ENCODE peak calls at places on chromosomes 12 and 14, in eight cellular contexts. S, K, Q, N, V, Z, W and T are unnamed samples.

GRCh38 chr12:44286821-44287220 is 450.9 kb downstream of the TMEM117 start:
- DNase-seq in N (no peak), S (no peak), Z (no peak), V (no peak), Q (no peak), K (no peak), W (no peak), T (no peak)

GRCh38 chr14:74973003-74973614 is 17.7 kb upstream of the PGF start:
- DNase-seq in W (peak), K (no peak), V (no peak), Q (no peak), Z (peak), S (no peak), N (no peak), T (no peak)

GRCh38 chr12:131827961-131828534 is at the start of gene MMP17:
- DNase-seq in K (no peak), N (no peak), S (peak), V (peak), Z (peak), Q (peak), W (peak), T (peak)

GRCh38 chr12:21527451-21528180 is 1.5 kb downstream of the SPX start:
- DNase-seq in W (peak), S (peak), K (no peak), Z (peak), Q (peak), V (no peak), N (no peak), T (peak)

GRCh38 chr14:80117876-80118275 is 93.4 kb downstream of the DIO2 start:
- DNase-seq in V (no peak), N (no peak), W (no peak), Q (no peak), K (no peak), S (no peak), Z (no peak), T (no peak)

GRCh38 chr14:39265032-39265431 is 31.3 kb downstream of the MIA2 start:
- DNase-seq in Q (no peak), V (no peak), S (no peak), N (no peak), W (no peak), Z (no peak), K (no peak), T (peak)

GRCh38 chr12:57838594-57839302 is 7.8 kb downstream of the CTDSP2 start:
- DNase-seq in N (no peak), S (no peak), W (no peak), V (no peak), K (no peak), Z (no peak), Q (no peak), T (no peak)

GRCh38 chr12:700061-700460 is 36.8 kb upstream of the NINJ2 start:
- DNase-seq in W (no peak), Q (no peak), V (no peak), S (no peak), K (no peak), Z (no peak), N (no peak), T (no peak)

GRCh38 chr14:61934385-61934784 is 172.2 kb downstream of the SNAPC1 start:
- DNase-seq in S (no peak), Z (no peak), W (no peak), V (no peak), Q (no peak), N (no peak), K (peak), T (no peak)

GRCh38 chr14:101471723-101472517 is 89.4 kb upstream of the DIO3 start:
- DNase-seq in S (no peak), Q (no peak), Z (no peak), W (no peak), N (no peak), V (no peak), K (no peak), T (no peak)

GRCh38 chr12:120820885-120821510 is 83.2 kb downstream of the SPPL3 start:
- DNase-seq in V (no peak), K (no peak), Q (no peak), S (no peak), Z (no peak), W (no peak), N (no peak), T (no peak)

GRCh38 chr12:49274396-49275069 is 9.7 kb downstream of the TUBA1C start:
- DNase-seq in W (no peak), S (no peak), Q (no peak), Z (no peak), V (no peak), N (no peak), K (no peak), T (no peak)
- H3K27ac ChIP-seq in W (no peak), S (no peak), Q (no peak), Z (no peak), V (no peak), N (no peak), K (no peak), T (no peak)

GRCh38 chr12:122006186-122006926 is 15.3 kb upstream of the BCL7A start:
- DNase-seq in K (no peak), S (no peak), N (no peak), Q (no peak), Z (no peak), V (no peak), W (no peak), T (no peak)

GRCh38 chr12:122004633-122005071 is 17.0 kb upstream of the BCL7A start:
- DNase-seq in V (no peak), K (no peak), Q (no peak), N (no peak), S (no peak), W (no peak), Z (no peak), T (no peak)

GRCh38 chr12:122003646-122004611 is 17.8 kb upstream of the BCL7A start:
- DNase-seq in Q (no peak), W (no peak), K (no peak), N (no peak), S (no peak), V (peak), Z (no peak), T (no peak)

GRCh38 chr12:122001379-122002209 is 20.1 kb upstream of the BCL7A start:
- DNase-seq in Q (peak), K (peak), N (no peak), S (no peak), V (no peak), Z (no peak), W (no peak), T (no peak)

GRCh38 chr12:122005252-122005651 is 16.4 kb upstream of the BCL7A start:
- DNase-seq in N (no peak), K (no peak), W (no peak), S (no peak), Q (no peak), V (no peak), Z (no peak), T (no peak)
- H3K27ac ChIP-seq in N (no peak), K (no peak), W (no peak), S (no peak), Q (no peak), V (no peak), Z (no peak), T (no peak)

GRCh38 chr14:68947802-68948201 is 31.3 kb downstream of the ACTN1 start:
- DNase-seq in V (no peak), W (no peak), Q (no peak), S (no peak), K (no peak), N (peak), Z (peak), T (peak)
- H3K27ac ChIP-seq in V (no peak), W (peak), Q (no peak), S (peak), K (peak), N (peak), Z (peak), T (peak)

GRCh38 chr14:93957751-93958566 is 18.4 kb downstream of the ASB2 start:
- DNase-seq in S (no peak), Z (no peak), Q (no peak), W (no peak), V (no peak), N (no peak), K (no peak), T (no peak)

GRCh38 chr14:93957333-93957710 is 19.0 kb downstream of the ASB2 start:
- DNase-seq in W (no peak), V (no peak), K (no peak), Q (no peak), N (no peak), Z (no peak), S (no peak), T (no peak)

GRCh38 chr14:93954900-93955891 is 21.2 kb downstream of the ASB2 start:
- DNase-seq in K (no peak), W (no peak), S (no peak), Z (no peak), V (no peak), Q (no peak), N (peak), T (no peak)

GRCh38 chr14:93956082-93956481 is 20.3 kb downstream of the ASB2 start:
- DNase-seq in Q (no peak), K (no peak), Z (no peak), V (no peak), N (no peak), W (no peak), S (no peak), T (no peak)

DNA sequence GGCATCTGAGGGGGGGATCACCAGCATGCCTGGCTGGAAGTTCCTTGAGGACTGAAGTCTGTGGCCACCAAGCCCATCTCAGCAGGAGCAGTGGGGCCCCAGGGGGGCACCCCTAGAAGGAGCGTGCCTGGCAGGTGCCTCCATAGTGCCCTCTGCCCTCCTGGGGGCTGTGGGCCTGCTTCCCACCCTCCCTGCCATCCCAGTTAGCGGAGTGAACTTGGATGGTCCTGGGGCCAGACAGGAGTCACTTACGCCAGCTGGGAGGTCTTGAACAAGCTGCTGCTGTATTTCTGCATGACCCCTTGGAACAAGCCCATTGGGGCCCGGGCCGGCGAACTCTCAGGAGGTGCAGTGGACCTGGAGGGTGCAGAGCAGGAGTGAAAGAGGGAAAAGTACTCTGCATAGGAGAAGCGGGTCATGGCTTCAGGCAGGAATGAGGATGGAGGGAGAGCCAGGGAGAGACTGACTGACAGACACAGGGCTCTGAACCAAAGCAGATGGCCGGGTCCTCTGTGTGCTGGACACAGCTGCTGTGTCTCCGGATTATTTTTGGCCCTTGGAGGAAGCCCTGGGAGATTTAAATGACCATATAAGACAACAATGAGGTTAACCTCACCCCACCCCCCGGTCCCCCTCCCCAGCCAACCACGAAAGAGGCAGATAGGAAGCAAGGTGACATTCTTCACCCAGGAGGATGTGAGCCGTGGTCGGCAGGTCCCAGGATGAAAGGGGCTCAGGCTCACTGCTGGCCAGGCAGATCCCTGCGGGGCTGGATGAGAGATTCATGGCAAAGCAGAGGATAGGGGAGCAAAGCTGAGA is 19.6 kb downstream of the ASB2 start:
- DNase-seq in S (no peak), Z (no peak), W (no peak), N (no peak), K (no peak), Q (no peak), V (no peak), T (no peak)
- H3K27ac ChIP-seq in S (no peak), Z (peak), W (no peak), N (peak), K (no peak), Q (no peak), V (no peak), T (peak)

DNA sequence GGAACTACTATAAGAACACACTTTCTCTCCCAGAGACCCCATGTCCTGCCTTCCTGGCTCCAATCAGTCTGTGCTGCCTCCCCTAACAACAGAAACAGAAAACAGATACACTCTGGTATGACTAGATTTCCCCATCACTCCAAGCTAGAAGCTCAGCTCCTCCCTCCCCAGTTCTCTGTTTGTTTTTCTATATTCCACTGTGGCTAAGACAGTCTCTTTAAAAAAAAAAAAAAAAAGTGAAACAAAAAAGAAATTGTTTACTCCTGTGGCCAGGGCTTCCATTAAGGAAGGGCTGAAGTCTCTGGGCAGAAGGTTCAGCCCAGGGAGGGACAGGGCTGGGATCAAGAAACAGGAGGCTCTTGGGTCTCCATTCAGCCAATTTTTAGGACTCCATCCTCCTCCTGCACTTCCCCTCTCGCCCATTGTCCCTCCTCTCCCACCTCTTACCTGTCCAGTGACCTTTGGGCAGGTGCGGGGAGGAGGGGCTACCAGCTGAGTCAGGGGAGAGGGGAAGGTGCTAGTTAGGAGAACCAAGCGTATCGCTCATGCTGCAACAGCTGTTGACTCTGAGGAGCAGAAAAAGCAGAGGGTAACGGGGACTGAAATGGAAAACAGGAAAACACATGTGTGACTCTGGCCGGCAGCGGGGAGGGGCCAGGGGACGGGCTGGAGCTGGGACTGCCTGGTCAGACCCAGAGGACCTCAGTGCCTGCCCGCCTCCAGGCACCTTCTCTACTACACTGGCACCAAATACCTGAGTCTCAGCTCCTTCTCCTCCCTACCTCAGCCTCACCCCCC is 4.2 kb upstream of the SLC7A7 start:
- DNase-seq in Q (no peak), K (no peak), S (no peak), Z (peak), N (no peak), V (no peak), W (no peak), T (no peak)
- H3K27ac ChIP-seq in Q (no peak), K (no peak), S (peak), Z (no peak), N (no peak), V (no peak), W (no peak), T (peak)